ENCODE peak calls at places on chromosomes 16 and 17, in four cellular contexts. One of them, this sample, is unnamed.

GRCh38 chr16:8849411-8850011 is 19.3 kb downstream of the CARHSP1 start:
- DNase-seq in WTC11: no peak
- DNase-seq in K562: no peak
- DNase-seq in H1: no peak
- DNase-seq in this sample: peak; percentile 16

GRCh38 chr17:39236981-39237441 is 11.3 kb upstream of the STAC2 start:
- DNase-seq in WTC11: no peak
- DNase-seq in K562: peak; percentile 11
- DNase-seq in H1: no peak
- DNase-seq in this sample: no peak

GRCh38 chr17:72691601-72692000 is 400.9 kb downstream of the SLC39A11 start:
- DNase-seq in WTC11: no peak
- DNase-seq in K562: no peak
- DNase-seq in H1: no peak
- DNase-seq in this sample: no peak

GRCh38 chr16:64398795-64399194 is 723.1 kb downstream of the CDH11 start:
- DNase-seq in WTC11: no peak
- DNase-seq in K562: no peak
- DNase-seq in H1: no peak
- DNase-seq in this sample: no peak

GRCh38 chr16:77556203-77556602 is 121.4 kb upstream of the ADAMTS18 start:
- DNase-seq in WTC11: no peak
- DNase-seq in K562: no peak
- DNase-seq in H1: no peak
- DNase-seq in this sample: no peak

GRCh38 chr17:78724999-78725398 is 57.1 kb downstream of the CYTH1 start:
- DNase-seq in WTC11: no peak
- DNase-seq in K562: no peak
- DNase-seq in H1: no peak
- DNase-seq in this sample: no peak

GRCh38 chr17:43702636-43703035 is 40.9 kb upstream of the MEOX1 start:
- DNase-seq in WTC11: peak; percentile 44
- DNase-seq in K562: peak; percentile 81
- DNase-seq in H1: peak; percentile 75
- DNase-seq in this sample: peak; percentile 63

GRCh38 chr17:41307647-41308046 is 1.5 kb downstream of the KRTAP16-1 start:
- DNase-seq in WTC11: no peak
- DNase-seq in K562: no peak
- DNase-seq in H1: no peak
- DNase-seq in this sample: no peak

GRCh38 chr17:11209906-11210305 is 31.1 kb upstream of the SHISA6 start:
- DNase-seq in WTC11: no peak
- DNase-seq in K562: no peak
- DNase-seq in H1: no peak
- DNase-seq in this sample: no peak

GRCh38 chr16:86061318-86061695 is 162.3 kb downstream of the IRF8 start:
- DNase-seq in WTC11: no peak
- DNase-seq in K562: no peak
- DNase-seq in H1: no peak
- DNase-seq in this sample: no peak

DNA sequence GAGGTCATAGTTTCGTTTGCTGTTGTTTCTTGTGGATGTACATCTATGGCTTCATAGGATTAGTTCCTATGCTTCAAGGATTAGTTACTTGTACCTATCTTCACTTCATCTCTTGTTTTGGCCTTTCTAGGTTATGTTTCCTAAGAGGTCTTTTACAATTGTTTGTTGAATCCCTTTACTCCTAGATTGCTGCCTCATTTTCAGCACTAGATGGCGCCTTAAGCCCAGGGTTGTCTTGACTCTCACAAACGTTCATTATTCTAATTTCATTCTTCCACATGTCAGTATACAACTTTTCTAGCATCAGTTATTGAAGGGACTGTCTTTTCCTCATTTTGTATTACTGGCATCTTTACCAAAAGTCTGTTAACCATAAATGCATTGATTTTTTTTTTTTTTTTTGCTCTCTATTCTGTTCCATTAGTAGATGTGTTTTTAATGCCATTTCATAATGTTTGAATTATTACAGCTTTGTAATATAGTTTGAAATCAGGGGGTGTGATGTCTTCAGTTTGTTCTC is 45.0 kb upstream of the NACA2 start:
- DNase-seq in WTC11: peak; percentile 49
- DNase-seq in K562: peak; percentile 16
- DNase-seq in H1: peak; percentile 66
- DNase-seq in this sample: peak; percentile 28
- TF ChIP-seq TEAD4 in WTC11: no peak
- TF ChIP-seq TEAD4 in K562: no peak
- TF ChIP-seq TEAD4 in H1: no peak
- TF ChIP-seq TEAD4 in this sample: no peak

DNA sequence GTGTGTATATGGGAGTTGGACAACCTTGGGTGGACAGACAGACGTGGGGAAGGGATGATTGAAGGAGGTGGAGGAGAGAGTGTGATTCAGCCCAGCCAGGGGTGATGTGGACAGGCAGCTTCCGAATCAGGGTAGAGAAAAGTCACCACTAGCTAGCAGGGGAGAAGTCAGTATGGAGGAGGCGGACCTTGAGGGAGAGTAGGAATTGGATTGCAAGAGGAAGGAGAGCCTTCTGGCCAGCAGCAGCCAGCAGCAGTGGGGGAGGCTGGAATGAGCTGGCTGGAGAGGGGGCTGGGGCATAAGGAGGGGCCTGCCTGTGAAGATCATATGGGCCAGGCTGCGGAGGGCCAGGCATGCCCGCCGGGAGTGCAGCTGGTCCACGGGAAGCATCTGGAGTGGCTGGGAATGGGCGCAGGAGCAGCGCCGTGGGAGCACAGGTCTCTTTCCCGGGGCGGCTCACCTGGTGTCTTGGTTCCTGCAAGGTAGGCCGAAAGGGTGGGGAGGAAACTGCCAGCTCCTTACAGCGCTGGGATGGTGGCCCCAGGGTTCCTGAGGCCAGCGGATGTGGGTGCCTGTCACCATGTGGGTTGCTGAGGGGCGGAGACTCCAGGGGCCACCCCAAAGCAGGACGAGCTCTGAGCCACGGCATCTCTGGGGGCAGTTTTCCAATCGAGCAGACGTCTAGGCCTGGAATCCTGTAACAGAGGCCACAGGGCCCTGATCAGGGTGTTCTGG is 235.3 kb downstream of the SEC14L1 start:
- DNase-seq in WTC11: no peak
- DNase-seq in K562: no peak
- DNase-seq in H1: no peak
- DNase-seq in this sample: peak; percentile 82
- TF ChIP-seq TEAD4 in WTC11: no peak
- TF ChIP-seq TEAD4 in K562: no peak
- TF ChIP-seq TEAD4 in H1: no peak
- TF ChIP-seq TEAD4 in this sample: no peak

GRCh38 chr16:72172105-72173034 is at the start of gene PMFBP1:
- DNase-seq in WTC11: no peak
- DNase-seq in K562: peak; percentile 14
- DNase-seq in H1: no peak
- DNase-seq in this sample: no peak
- TF ChIP-seq TEAD4 in WTC11: no peak
- TF ChIP-seq TEAD4 in K562: no peak
- TF ChIP-seq TEAD4 in H1: no peak
- TF ChIP-seq TEAD4 in this sample: no peak

DNA sequence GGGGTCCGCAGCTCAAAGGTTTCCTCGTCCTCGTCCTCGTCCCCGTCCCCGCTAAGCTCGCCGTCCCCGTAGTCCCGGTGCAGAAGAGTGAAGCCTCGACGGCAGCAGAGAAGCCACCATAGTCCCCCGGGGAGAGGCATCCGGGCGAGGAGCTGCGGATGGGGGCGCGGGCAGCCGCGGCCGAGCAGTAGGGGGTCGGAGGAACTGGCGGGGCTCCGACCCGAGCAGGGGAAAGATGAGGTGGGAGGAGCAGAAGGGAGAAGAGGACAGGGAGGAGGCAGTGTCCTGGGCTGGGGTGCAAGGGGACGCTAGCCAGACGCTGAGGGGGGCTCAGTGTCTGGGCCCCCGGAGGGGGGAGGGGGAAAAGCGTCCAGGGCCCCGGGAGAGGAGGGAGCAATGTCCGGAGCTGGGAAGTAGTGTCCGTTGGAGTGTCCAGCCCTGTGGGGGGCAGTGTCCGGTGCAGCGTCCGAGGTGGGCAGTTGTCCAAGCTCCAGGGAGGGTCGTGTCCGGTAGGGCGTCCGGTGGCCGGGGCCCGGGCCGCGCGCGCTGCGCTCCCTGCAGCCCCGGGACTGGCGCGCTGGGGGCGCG is at the start of gene PLEKHH3:
- DNase-seq in WTC11: no peak
- DNase-seq in K562: no peak
- DNase-seq in H1: peak; percentile 85
- DNase-seq in this sample: no peak
- TF ChIP-seq TEAD4 in WTC11: no peak
- TF ChIP-seq TEAD4 in K562: no peak
- TF ChIP-seq TEAD4 in H1: no peak
- TF ChIP-seq TEAD4 in this sample: no peak

GRCh38 chr16:67667434-67667816 is 811 bp downstream of the C16orf86 start:
- DNase-seq in WTC11: no peak
- DNase-seq in K562: no peak
- DNase-seq in H1: no peak
- DNase-seq in this sample: no peak
- TF ChIP-seq TEAD4 in WTC11: no peak
- TF ChIP-seq TEAD4 in K562: no peak
- TF ChIP-seq TEAD4 in H1: no peak
- TF ChIP-seq TEAD4 in this sample: no peak

GRCh38 chr17:58669853-58670252 is 22.0 kb downstream of the TEX14 start:
- DNase-seq in WTC11: no peak
- DNase-seq in K562: no peak
- DNase-seq in H1: no peak
- DNase-seq in this sample: no peak
- TF ChIP-seq TEAD4 in WTC11: no peak
- TF ChIP-seq TEAD4 in K562: no peak
- TF ChIP-seq TEAD4 in H1: no peak
- TF ChIP-seq TEAD4 in this sample: no peak

GRCh38 chr17:65660947-65661346 is 99.5 kb upstream of the AXIN2 start:
- DNase-seq in WTC11: no peak
- DNase-seq in K562: peak; percentile 39
- DNase-seq in H1: no peak
- DNase-seq in this sample: no peak
- TF ChIP-seq TEAD4 in WTC11: no peak
- TF ChIP-seq TEAD4 in K562: no peak
- TF ChIP-seq TEAD4 in H1: no peak
- TF ChIP-seq TEAD4 in this sample: no peak

This sample was measured in SK-N-SH.